ENCODE peak calls at places on chromosomes 6 and 20, in six cellular contexts. F, W, Q, V, C and G are unnamed samples.
A peak's percentile ranks its signal among the peaks of the same experiment; 100 is the strongest.

GRCh38 chr6:38871745-38872568 is 156.8 kb downstream of the DNAH8 start:
- DNase-seq in Q (peak; percentile 20), C (peak; percentile 1), V (no peak), F (peak; percentile 82), W (peak; percentile 56), G (peak; percentile 14)

GRCh38 chr6:25017932-25018581 is 82.3 kb upstream of the RIPOR2 start:
- DNase-seq in Q (peak; percentile 74), C (no peak), F (peak; percentile 89), V (peak; percentile 61), W (peak; percentile 71), G (peak; percentile 77)

GRCh38 chr6:9851541-9852380 is 563.1 kb downstream of the TFAP2A start:
- DNase-seq in F (no peak), W (no peak), V (no peak), Q (no peak), C (no peak), G (no peak)

GRCh38 chr20:15740046-15740775 is 833.0 kb downstream of the KIF16B start:
- DNase-seq in V (no peak), C (no peak), Q (no peak), W (no peak), F (no peak), G (no peak)

GRCh38 chr20:52405417-52405816 is 213.8 kb upstream of the ZFP64 start:
- DNase-seq in F (no peak), Q (no peak), W (no peak), V (no peak), C (no peak), G (no peak)

GRCh38 chr6:145502417-145502816 is 232.9 kb downstream of the EPM2A start:
- DNase-seq in C (no peak), W (no peak), F (no peak), V (no peak), Q (no peak), G (no peak)

GRCh38 chr20:33551778-33552177 is 61.9 kb downstream of the CBFA2T2 start:
- DNase-seq in F (no peak), C (no peak), W (no peak), Q (no peak), V (no peak), G (no peak)

GRCh38 chr20:62002882-62003480 is 62.7 kb downstream of the TAF4 start:
- DNase-seq in C (no peak), Q (no peak), F (no peak), W (peak; percentile 76), V (no peak), G (no peak)

GRCh38 chr20:52945862-52946522 is 26.2 kb upstream of the TSHZ2 start:
- DNase-seq in F (no peak), V (no peak), Q (no peak), W (no peak), C (no peak), G (no peak)

GRCh38 chr20:24483435-24484080 is 14.1 kb downstream of the SYNDIG1 start:
- DNase-seq in Q (no peak), V (no peak), F (no peak), C (no peak), W (no peak), G (no peak)

GRCh38 chr6:41770381-41771057 is 9.2 kb downstream of the FRS3 start:
- DNase-seq in W (no peak), F (no peak), C (no peak), Q (no peak), V (no peak), G (no peak)

GRCh38 chr6:132062626-132063025 is 111.5 kb upstream of the CCN2 start:
- DNase-seq in W (no peak), Q (no peak), V (no peak), F (no peak), C (no peak), G (no peak)

GRCh38 chr6:105988321-105988720 is 97.8 kb upstream of the PRDM1 start:
- DNase-seq in C (no peak), W (no peak), F (no peak), Q (no peak), V (no peak), G (no peak)

GRCh38 chr20:52410182-52410647 is 218.6 kb upstream of the ZFP64 start:
- DNase-seq in Q (peak; percentile 44), V (peak; percentile 13), F (peak; percentile 52), W (peak; percentile 8), C (no peak), G (peak; percentile 77)

GRCh38 chr6:161254754-161255253 is 19.1 kb downstream of the AGPAT4 start:
- DNase-seq in V (no peak), C (no peak), F (no peak), Q (no peak), W (no peak), G (no peak)